ENCODE peak calls at places on chromosomes 3 and 15, in four cellular contexts. Y, R, E and M are unnamed samples.
A peak's percentile ranks its signal among the peaks of the same experiment; 100 is the strongest.

GRCh38 chr3:11568503-11569155 is 75.1 kb downstream of the VGLL4 start:
- DNase-seq in E (no peak), Y (no peak), R (no peak), M (no peak)

GRCh38 chr3:57952208-57952631 is 56.0 kb upstream of the FLNB start:
- DNase-seq in R (peak; percentile 21), Y (no peak), E (peak; percentile 63), M (peak; percentile 50)

GRCh38 chr3:53261712-53262111 is 5.9 kb upstream of the TKT start:
- DNase-seq in Y (no peak), R (no peak), E (no peak), M (no peak)

GRCh38 chr3:42314411-42314810 is 48.4 kb upstream of the CCK start:
- DNase-seq in Y (no peak), E (no peak), R (no peak), M (no peak)

GRCh38 chr3:124615896-124616543 is 114.2 kb upstream of the UMPS start:
- DNase-seq in E (no peak), R (no peak), Y (no peak), M (no peak)

GRCh38 chr15:27535445-27536129 is 563.5 kb downstream of the OCA2 start:
- DNase-seq in R (no peak), E (no peak), Y (no peak), M (no peak)

GRCh38 chr3:52095990-52096775 is 39.8 kb upstream of the DUSP7 start:
- DNase-seq in R (no peak), E (no peak), Y (no peak), M (no peak)

GRCh38 chr3:14305321-14305720 is 97.1 kb upstream of the SLC6A6 start:
- DNase-seq in Y (no peak), E (no peak), R (no peak), M (no peak)

GRCh38 chr3:13137808-13138565 is 64.8 kb upstream of the IQSEC1 start:
- DNase-seq in Y (no peak), R (no peak), E (no peak), M (no peak)

GRCh38 chr15:50055333-50056278 is 63.4 kb downstream of the ATP8B4 start:
- DNase-seq in R (no peak), E (no peak), Y (no peak), M (no peak)
- TF ChIP-seq ATF2 in R (no peak), E (no peak), Y (no peak), M (no peak)

GRCh38 chr3:109387241-109387640 is 49.9 kb upstream of the DPPA4 start:
- DNase-seq in Y (no peak), E (no peak), R (no peak), M (no peak)
- TF ChIP-seq CTCF in Y (no peak), E (no peak), R (no peak), M (no peak)

DNA sequence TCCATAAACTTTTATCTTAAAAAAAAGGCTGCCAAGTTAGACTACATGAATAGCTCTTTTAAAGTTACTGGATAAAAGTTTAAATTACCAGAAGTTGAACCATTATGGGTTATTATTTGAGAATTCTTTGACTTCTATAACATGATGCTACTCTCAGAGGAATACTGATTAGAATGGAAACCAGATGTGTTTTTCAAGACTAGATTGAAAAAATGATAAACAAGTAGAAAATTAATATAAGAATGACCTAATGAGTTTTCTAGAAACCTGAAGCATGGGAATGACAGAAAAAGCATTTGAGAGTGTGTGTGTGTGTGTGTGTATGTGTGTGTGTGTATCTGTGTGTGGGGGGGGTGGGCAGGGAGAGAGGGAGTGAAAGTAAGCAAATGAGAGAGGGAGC is 12.4 kb upstream of the FGF7 start:
- DNase-seq in R (no peak), E (no peak), Y (no peak), M (no peak)
- TF ChIP-seq ATF2 in R (no peak), E (no peak), Y (no peak), M (no peak)

DNA sequence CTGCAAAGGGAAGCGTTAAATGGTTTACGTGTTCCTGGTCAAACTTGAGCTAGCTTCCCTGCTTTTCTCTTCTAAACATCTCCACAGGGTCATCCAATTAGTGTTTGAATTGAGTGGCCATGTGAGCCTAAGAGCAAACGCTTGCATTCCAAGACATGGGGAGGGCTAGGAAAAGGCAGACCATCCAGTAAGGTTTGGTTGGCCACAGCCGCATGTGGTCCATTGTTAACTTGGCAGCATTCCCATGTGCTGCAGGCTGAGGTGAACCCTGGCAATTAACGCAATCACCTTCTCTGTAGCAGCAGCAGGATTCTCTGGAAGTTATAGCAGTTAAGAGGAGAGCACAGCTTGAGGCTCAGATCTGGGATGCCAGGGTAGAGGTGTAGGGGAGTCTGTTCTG is 502.3 kb upstream of the LMCD1 start:
- DNase-seq in Y (no peak), E (peak; percentile 27), R (no peak), M (peak; percentile 49)
- TF ChIP-seq CTCF in Y (no peak), E (no peak), R (no peak), M (no peak)

GRCh38 chr15:50675524-50676144 is 11.0 kb downstream of the TRPM7 start:
- DNase-seq in R (no peak), Y (peak; percentile 5), E (no peak), M (no peak)
- TF ChIP-seq ATF2 in R (no peak), Y (no peak), E (no peak), M (no peak)

DNA sequence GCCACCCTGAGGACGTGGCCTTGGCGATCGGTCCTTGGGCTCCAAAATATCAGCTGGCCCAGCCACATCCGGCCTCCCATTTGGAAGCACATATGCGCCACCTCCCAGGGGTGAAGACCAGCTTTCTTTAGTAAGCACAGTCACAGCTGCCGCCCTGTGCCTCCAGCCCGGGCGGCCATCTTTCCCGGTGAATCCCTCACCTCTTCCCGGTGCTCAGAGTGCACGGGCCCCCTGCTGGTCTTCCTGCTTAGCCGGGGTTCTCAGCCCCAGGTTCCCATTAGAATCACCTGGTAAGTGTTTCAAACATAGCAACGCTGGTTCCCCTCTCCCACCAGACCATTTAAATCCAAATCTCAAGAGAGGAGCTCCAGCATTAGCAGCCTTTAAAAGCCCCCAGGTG is 232.2 kb downstream of the VPS13C start:
- DNase-seq in E (no peak), Y (no peak), R (peak; percentile 51), M (no peak)
- TF ChIP-seq CTCF in E (peak; percentile 2), Y (no peak), R (peak; percentile 41), M (no peak)

GRCh38 chr3:159853506-159853864 is 135.2 kb upstream of the IL12A start:
- DNase-seq in E (no peak), Y (no peak), R (no peak), M (no peak)

GRCh38 chr3:159850481-159850880 is 138.2 kb upstream of the IL12A start:
- DNase-seq in E (no peak), R (no peak), Y (no peak), M (no peak)

GRCh38 chr3:159854500-159855124 is 134.0 kb upstream of the IL12A start:
- DNase-seq in R (no peak), Y (no peak), E (no peak), M (no peak)

GRCh38 chr3:159852256-159852655 is 136.4 kb upstream of the IL12A start:
- DNase-seq in E (no peak), Y (no peak), R (no peak), M (no peak)

DNA sequence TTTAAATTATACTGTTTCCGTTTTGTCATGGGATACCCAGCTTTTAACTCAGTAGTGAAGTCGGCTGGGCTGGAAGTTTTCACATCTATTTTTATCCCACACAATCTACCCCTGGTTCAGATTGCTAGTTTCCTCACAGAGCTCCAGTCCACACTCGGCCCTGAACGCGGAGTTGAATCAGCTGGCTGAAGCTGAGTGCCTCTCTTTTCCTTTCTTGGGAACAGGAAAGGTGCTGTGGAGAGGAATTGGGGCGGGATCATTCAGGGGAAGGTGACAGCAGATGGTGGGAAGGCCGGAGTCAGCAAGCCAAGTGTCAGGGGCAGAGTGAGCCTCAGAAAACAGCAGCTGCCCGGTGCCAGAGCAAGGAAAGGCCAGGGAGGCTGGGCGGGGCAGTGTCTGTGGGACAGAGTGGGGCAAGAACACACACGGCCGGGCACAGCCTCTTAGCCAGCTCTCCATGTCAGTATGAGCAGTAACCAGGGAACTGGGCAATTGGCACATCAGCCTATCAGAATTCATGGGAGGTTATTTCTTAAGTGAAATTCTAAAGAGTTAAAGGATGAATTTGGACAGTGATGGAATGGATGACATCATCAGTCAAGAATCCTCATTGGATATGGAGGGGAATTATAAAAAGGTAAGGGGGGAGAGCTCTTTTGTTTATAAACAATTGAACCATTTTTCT is 135.7 kb upstream of the IL12A start:
- DNase-seq in E (no peak), R (no peak), Y (no peak), M (peak; percentile 35)
- TF ChIP-seq ATF2 in E (no peak), R (no peak), Y (no peak), M (no peak)

GRCh38 chr3:183555541-183556081 is at the start of gene KLHL6:
- DNase-seq in E (no peak), Y (peak; percentile 64), R (no peak), M (no peak)
- TF ChIP-seq CTCF in E (no peak), Y (no peak), R (no peak), M (no peak)

DNA sequence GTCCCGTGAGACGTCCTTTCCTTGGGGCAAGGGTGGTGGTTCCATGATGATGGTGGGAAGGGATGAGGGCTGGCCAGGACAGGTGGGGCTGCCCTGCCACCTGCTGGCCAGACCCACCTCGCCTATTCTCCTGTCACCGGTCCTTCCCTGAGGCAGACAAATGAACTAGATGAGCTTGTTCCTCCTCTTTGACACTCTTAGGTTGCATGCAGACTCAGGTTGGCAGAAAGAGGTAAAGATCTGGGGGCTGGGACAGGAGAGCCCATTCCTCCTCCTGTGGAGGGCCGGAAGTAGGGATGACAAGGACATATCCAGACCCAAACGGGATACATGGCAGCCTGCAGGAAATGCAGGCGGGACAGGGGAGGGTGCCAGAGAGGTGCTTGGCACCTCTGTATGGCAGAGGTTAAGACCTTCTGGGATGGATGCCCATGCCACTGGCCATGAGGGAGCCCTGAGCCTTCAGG is 38.6 kb downstream of the ACSBG1 start:
- DNase-seq in R (peak; percentile 73), Y (no peak), E (no peak), M (peak; percentile 52)
- TF ChIP-seq ATF2 in R (no peak), Y (no peak), E (no peak), M (no peak)

GRCh38 chr3:4504340-4505261 is 11.5 kb downstream of the ITPR1 start:
- DNase-seq in Y (no peak), R (no peak), E (no peak), M (no peak)
- TF ChIP-seq CTCF in Y (no peak), R (no peak), E (no peak), M (no peak)